ENCODE peak calls at places on chromosomes 12 and 14, in four cellular contexts. U is activated T-cell treated with anti-CD3 and anti-CD28 coated beads, Interleukin-2, amount 50 U/mL, for 72 hours; R is mucosa of descending colon; G is stimulated activated CD4-positive, alpha-beta T cell treated with anti-CD3 and anti-CD28 coated beads, Interleukin-2, amount 100 ng/mL, for 24 hours. L is an unnamed sample.

GRCh38 chr14:101823511-101824120 is 62.1 kb downstream of the PPP2R5C start:
- DNase-seq in R (peak), U (peak), G (peak), L (no peak)

GRCh38 chr12:26188641-26189040 is 6.7 kb upstream of the SSPN start:
- DNase-seq in R (no peak), U (no peak), G (no peak), L (no peak)

GRCh38 chr12:16218934-16219718 is 58.4 kb downstream of the SLC15A5 start:
- DNase-seq in G (no peak), R (no peak), U (no peak), L (no peak)

GRCh38 chr12:55142896-55143870 is 17.0 kb downstream of the OR9K2 start:
- DNase-seq in R (peak), U (peak), G (peak), L (no peak)

GRCh38 chr14:75126121-75126544 is 715 bp downstream of the NEK9 start:
- DNase-seq in R (no peak), U (no peak), G (no peak), L (no peak)

GRCh38 chr12:69435644-69436043 is 34.5 kb upstream of the FRS2 start:
- DNase-seq in R (no peak), G (no peak), U (no peak), L (no peak)

GRCh38 chr14:77409131-77409533 is 14.2 kb downstream of the NOXRED1 start:
- DNase-seq in R (peak), G (no peak), U (no peak), L (no peak)

GRCh38 chr14:64841121-64841611 is 38.5 kb downstream of the SPTB start:
- DNase-seq in R (no peak), U (no peak), G (no peak), L (no peak)

GRCh38 chr12:117662620-117663395 is 301.4 kb upstream of the NOS1 start:
- DNase-seq in G (no peak), R (no peak), U (no peak), L (no peak)

GRCh38 chr12:67637718-67638117 is 10.8 kb upstream of the DYRK2 start:
- DNase-seq in G (no peak), R (no peak), U (no peak), L (no peak)

GRCh38 chr14:85856430-85856829 is 326.5 kb downstream of the FLRT2 start:
- DNase-seq in U (no peak), R (no peak), G (no peak), L (no peak)

GRCh38 chr14:36506732-36507614 is 13.1 kb downstream of the NKX2-1 start:
- DNase-seq in R (no peak), G (no peak), U (no peak), L (no peak)

GRCh38 chr14:56813143-56813551 is 2.9 kb upstream of the OTX2 start:
- DNase-seq in G (no peak), U (no peak), R (no peak), L (no peak)

GRCh38 chr14:33932526-33933292 is 18.2 kb downstream of the EGLN3 start:
- DNase-seq in R (no peak), U (no peak), G (no peak), L (no peak)

GRCh38 chr14:87794566-87794965 is 198.4 kb downstream of the GALC start:
- DNase-seq in R (no peak), G (no peak), U (no peak), L (no peak)

GRCh38 chr12:52155048-52155868 is 36.6 kb downstream of the KRT80 start:
- DNase-seq in R (peak), U (no peak), G (no peak), L (no peak)

GRCh38 chr12:12095016-12095415 is 24.3 kb downstream of the BCL2L14 start:
- DNase-seq in R (no peak), U (no peak), G (no peak), L (no peak)

L was measured in mesenteric fat pad.